ENCODE peak calls at places on chromosomes 16 and 17, in seven cellular contexts. J is AG09309; S is lung; U is activated T-helper 9 cell treated with anti-CD3 and anti-CD28 coated beads, Interleukin-2, amount 50 U/mL, for 16 hours; T is tibial nerve; K is GM12892; P is Calu3. N is an unnamed sample.

GRCh38 chr16:8611886-8612595 is 9.5 kb upstream of the METTL22 start:
- DNase-seq in J (no peak), S (no peak), U (no peak), T (no peak), K (no peak), P (no peak), N (no peak)

GRCh38 chr16:4656695-4657686 is 32.4 kb downstream of the MGRN1 start:
- DNase-seq in J (no peak), S (no peak), U (no peak), T (no peak), K (no peak), P (no peak), N (no peak)

GRCh38 chr17:44932526-44933097 is 15.0 kb downstream of the KIF18B start:
- DNase-seq in J (no peak), S (no peak), U (no peak), T (no peak), K (no peak), P (no peak), N (no peak)

GRCh38 chr16:83433201-83433600 is 374.6 kb upstream of the HSBP1 start:
- DNase-seq in J (no peak), S (no peak), U (no peak), T (no peak), K (no peak), P (no peak), N (no peak)

GRCh38 chr17:49209061-49209571 is 1.3 kb downstream of the GNGT2 start:
- DNase-seq in J (no peak), S (no peak), U (no peak), T (no peak), K (no peak), P (no peak), N (no peak)

GRCh38 chr16:11053916-11054460 is 109.6 kb downstream of the CLEC16A start:
- DNase-seq in J (no peak), S (no peak), U (no peak), T (no peak), K (no peak), P (no peak), N (no peak)

GRCh38 chr16:89476379-89476778 is 14.0 kb downstream of the ANKRD11 start:
- DNase-seq in J (no peak), S (no peak), U (no peak), T (no peak), K (no peak), P (peak), N (no peak)

GRCh38 chr16:15749371-15749770 is 99.3 kb downstream of the NDE1 start:
- DNase-seq in J (no peak), S (no peak), U (no peak), T (no peak), K (no peak), P (no peak), N (no peak)

GRCh38 chr16:80122155-80122554 is 418.6 kb upstream of the DYNLRB2 start:
- DNase-seq in J (peak), S (peak), U (no peak), T (peak), K (no peak), P (no peak), N (no peak)

GRCh38 chr17:37490022-37490587 is 414 bp downstream of the DUSP14 start:
- DNase-seq in J (no peak), S (peak), U (peak), T (peak), K (peak), P (peak), N (peak)

GRCh38 chr17:44323359-44324091 is 1.1 kb downstream of the SLC25A39 start:
- DNase-seq in J (no peak), S (no peak), U (no peak), T (no peak), K (no peak), P (no peak), N (no peak)

GRCh38 chr16:89574681-89575246 is 794 bp upstream of the CPNE7 start:
- DNase-seq in J (no peak), S (no peak), U (peak), T (no peak), K (peak), P (peak), N (peak)

GRCh38 chr16:67444259-67445125 is 13.6 kb downstream of the HSD11B2 start:
- DNase-seq in J (no peak), S (no peak), U (no peak), T (no peak), K (no peak), P (no peak), N (no peak)

GRCh38 chr17:80984749-80985148 is 6.9 kb upstream of the CHMP6 start:
- DNase-seq in J (peak), S (no peak), U (no peak), T (no peak), K (no peak), P (no peak), N (no peak)